ENCODE peak calls at places on chromosomes 5 and 9, in five cellular contexts. J is HCT116, E is HepG2, I is GM12878, H is H1. T is an unnamed sample.

GRCh38 chr5:102595332-102595731 is 96.5 kb upstream of the SLCO6A1 start:
- DNase-seq in J (no peak), E (no peak), I (no peak), H (no peak), T (no peak)

GRCh38 chr5:150946351-150946905 is 41.6 kb upstream of the ZNF300 start:
- DNase-seq in J (no peak), E (no peak), I (no peak), H (no peak), T (no peak)

GRCh38 chr9:128554155-128554862 is 1.9 kb downstream of the SPTAN1 start:
- DNase-seq in J (peak; percentile 35), E (peak; percentile 85), I (peak; percentile 27), H (peak; percentile 51), T (no peak)

GRCh38 chr9:134992755-134993124 is 75.0 kb upstream of the FCN1 start:
- DNase-seq in J (no peak), E (no peak), I (no peak), H (no peak), T (no peak)

GRCh38 chr9:738209-738915 is 103.1 kb upstream of the DMRT1 start:
- DNase-seq in J (peak; percentile 32), E (no peak), I (no peak), H (no peak), T (no peak)

GRCh38 chr5:155996123-155996522 is 330.8 kb upstream of the SGCD start:
- DNase-seq in J (no peak), E (no peak), I (no peak), H (no peak), T (peak; percentile 1)

GRCh38 chr9:78320875-78321496 is 24.1 kb downstream of the PSAT1 start:
- DNase-seq in J (no peak), E (no peak), I (no peak), H (no peak), T (no peak)

GRCh38 chr9:92295827-92296258 is 2.3 kb upstream of the IARS1 start:
- DNase-seq in J (no peak), E (no peak), I (no peak), H (no peak), T (no peak)

GRCh38 chr9:77769246-77769645 is 121.1 kb upstream of the GNA14 start:
- DNase-seq in J (no peak), E (no peak), I (no peak), H (no peak), T (no peak)

GRCh38 chr5:171492781-171493180 is 73.3 kb downstream of the FGF18 start:
- DNase-seq in J (peak; percentile 75), E (no peak), I (no peak), H (no peak), T (no peak)

GRCh38 chr9:110810251-110810976 is 141.8 kb downstream of the MUSK start:
- DNase-seq in J (no peak), E (no peak), I (no peak), H (no peak), T (no peak)

GRCh38 chr9:110809038-110809595 is 140.5 kb downstream of the MUSK start:
- DNase-seq in J (no peak), E (no peak), I (peak; percentile 44), H (no peak), T (no peak)

GRCh38 chr9:110808599-110808980 is 140.0 kb downstream of the MUSK start:
- DNase-seq in J (no peak), E (no peak), I (peak; percentile 93), H (no peak), T (no peak)

GRCh38 chr9:110802416-110803035 is 133.9 kb downstream of the MUSK start:
- DNase-seq in J (no peak), E (no peak), I (no peak), H (no peak), T (no peak)

DNA sequence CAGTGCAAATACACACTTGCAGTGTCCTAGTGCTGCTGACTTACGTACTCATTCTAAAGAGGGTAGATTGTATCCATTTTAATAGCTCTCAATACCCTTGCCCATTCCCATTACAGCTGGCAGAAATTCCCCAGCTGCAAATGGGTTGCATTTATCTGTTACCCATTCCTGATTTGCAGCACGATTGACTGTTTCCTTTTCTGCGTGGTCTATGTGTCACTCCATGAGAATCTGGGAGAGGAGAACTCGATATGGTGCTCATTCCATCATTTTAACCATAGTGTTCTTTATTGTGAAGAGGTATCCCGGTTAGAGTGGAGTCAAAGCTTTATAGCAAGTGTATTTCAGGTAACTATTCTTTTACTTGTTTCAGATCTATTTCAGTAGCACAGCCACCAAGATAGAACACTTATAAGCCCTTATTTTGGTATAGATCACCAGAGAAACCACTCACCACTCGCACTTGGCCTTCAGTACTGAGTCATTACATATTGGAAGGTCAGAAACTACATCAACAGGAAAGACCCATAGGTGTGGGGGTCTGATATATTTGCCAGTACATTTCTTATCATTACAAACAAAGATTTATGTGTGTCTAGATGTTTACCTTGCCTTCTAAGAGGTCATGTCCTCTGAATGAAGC is 139.5 kb downstream of the MUSK start:
- DNase-seq in J (no peak), E (no peak), I (peak; percentile 71), H (no peak), T (no peak)
- H3K4me3 ChIP-seq in J (no peak overlapping the region), E (no peak overlapping the region), I (peak overlapping the region; percentile 28), H (no peak overlapping the region), T (no peak overlapping the region)

GRCh38 chr5:116075117-116075910 is 9.5 kb upstream of the COMMD10 start:
- DNase-seq in J (no peak), E (no peak), I (no peak), H (no peak), T (no peak)
- H3K4me1 ChIP-seq in J (peaks cover 19% of the 10 kb centered on the region), E (peaks cover 8% of the 10 kb centered on the region), I (peaks cover 18% of the 10 kb centered on the region), H (no peaks in the 10 kb centered on the region), T (no peaks in the 10 kb centered on the region)

GRCh38 chr5:173180331-173180730 is 36.0 kb downstream of the BNIP1 start:
- DNase-seq in J (no peak), E (no peak), I (no peak), H (no peak), T (no peak)
- TF ChIP-seq YY1 in J (no peak), E (no peak), I (no peak), H (no peak), T (no peak)

GRCh38 chr5:176425791-176426190 is 9.5 kb upstream of the CLTB start:
- DNase-seq in J (no peak), E (no peak), I (no peak), H (no peak), T (no peak)
- H3K4me3 ChIP-seq in J (no peak overlapping the region), E (no peak overlapping the region), I (no peak overlapping the region), H (no peak overlapping the region), T (no peak overlapping the region)

DNA sequence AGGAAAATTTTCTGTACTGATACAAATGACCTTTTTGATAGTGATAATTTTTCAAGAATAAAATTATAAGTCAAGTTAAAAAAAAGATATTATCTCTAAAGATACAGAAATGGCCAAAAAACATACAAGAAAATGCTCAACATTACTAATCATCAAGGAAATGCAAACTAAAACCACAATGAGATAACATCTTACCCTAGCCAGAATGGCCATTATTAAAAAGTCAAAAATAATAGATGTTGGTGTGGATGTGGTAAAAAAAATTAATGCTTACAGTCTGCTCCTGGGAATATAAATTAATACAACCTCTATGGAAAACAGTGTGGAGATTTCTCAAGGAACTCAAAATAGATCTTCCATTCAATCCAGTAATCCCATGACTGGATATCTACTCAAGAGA is 22.9 kb upstream of the PTGER4 start:
- DNase-seq in J (no peak), E (no peak), I (no peak), H (no peak), T (no peak)
- H3K4me1 ChIP-seq in J (no peaks in the 10 kb centered on the region), E (no peaks in the 10 kb centered on the region), I (peaks cover 6% of the 10 kb centered on the region), H (no peaks in the 10 kb centered on the region), T (no peaks in the 10 kb centered on the region)

T was measured in NT2/D1.